ENCODE peak calls at places on chromosomes 5 and 9, in four cellular contexts. D is CD8-positive, alpha-beta T cell; W is T-helper 1 cell; V is GM12891. P is an unnamed sample.

GRCh38 chr9:113350338-113350672 is 964 bp downstream of the BSPRY start:
- DNase-seq in D (no peak), W (no peak), V (no peak), P (no peak)

GRCh38 chr5:107698286-107698685 is 27.5 kb upstream of the EFNA5 start:
- DNase-seq in D (no peak), W (no peak), V (no peak), P (no peak)

GRCh38 chr9:87898151-87898550 is 15.5 kb downstream of the SPATA31E1 start:
- DNase-seq in D (no peak), W (no peak), V (no peak), P (no peak)

GRCh38 chr9:134298000-134298399 is 28.3 kb upstream of the RXRA start:
- DNase-seq in D (no peak), W (no peak), V (no peak), P (no peak)

GRCh38 chr9:34405719-34406118 is 29.0 kb upstream of the MYORG start:
- DNase-seq in D (no peak), W (no peak), V (no peak), P (no peak)

GRCh38 chr9:88808019-88808656 is 183.1 kb upstream of the S1PR3 start:
- DNase-seq in D (no peak), W (no peak), V (no peak), P (no peak)

GRCh38 chr5:122306461-122306860 is 5.6 kb upstream of the SNCAIP start:
- DNase-seq in D (no peak), W (no peak), V (no peak), P (no peak)

GRCh38 chr9:122394265-122395242 is 23.7 kb downstream of the PTGS1 start:
- DNase-seq in D (peak; percentile 19), W (no peak), V (no peak), P (no peak)

GRCh38 chr9:125986966-125987365 is 239.8 kb downstream of the PBX3 start:
- DNase-seq in D (no peak), W (no peak), V (no peak), P (peak; percentile 17)

GRCh38 chr5:132661231-132662003 is 3.4 kb downstream of the IL13 start:
- DNase-seq in D (no peak), W (no peak), V (no peak), P (no peak)

GRCh38 chr9:28805197-28805596 is 1231.9 kb upstream of the C9orf72 start:
- DNase-seq in D (no peak), W (no peak), V (no peak), P (no peak)

GRCh38 chr5:146344155-146345118 is 5.8 kb downstream of the POU4F3 start:
- DNase-seq in D (no peak), W (no peak), V (no peak), P (no peak)

GRCh38 chr5:93578813-93579560 is 2.0 kb downstream of the NR2F1-AS1 start:
- DNase-seq in D (no peak), W (no peak), V (no peak), P (no peak)

GRCh38 chr9:114914139-114914538 is 16.3 kb downstream of the TNFSF8 start:
- DNase-seq in D (no peak), W (no peak), V (no peak), P (no peak)

GRCh38 chr5:135034186-135034962 is at the start of gene PITX1:
- DNase-seq in D (no peak), W (no peak), V (no peak), P (no peak)

GRCh38 chr9:129487307-129487657 is 133.6 kb downstream of the C9orf50 start:
- DNase-seq in D (no peak), W (no peak), V (no peak), P (no peak)

GRCh38 chr5:16539169-16539666 is 73.6 kb upstream of the ZNF622 start:
- DNase-seq in D (no peak), W (no peak), V (no peak), P (no peak)

GRCh38 chr5:138565100-138565821 is 9.9 kb downstream of the HSPA9 start:
- DNase-seq in D (no peak), W (no peak), V (no peak), P (no peak)

GRCh38 chr9:128788445-128788844 is 1.4 kb downstream of the TBC1D13 start:
- DNase-seq in D (no peak), W (no peak), V (no peak), P (no peak)

P was measured in CD4-positive, alpha-beta T cell.